ENCODE peak calls at places on chromosomes 4 and X, in five cellular contexts. N is endothelial cell, Q is AG04450, R is type B pancreatic cell, G is Calu3. T is an unnamed sample.
A peak's percentile ranks its signal among the peaks of the same experiment; 100 is the strongest.

GRCh38 chr4:186588503-186588902 is 33.1 kb upstream of the MTNR1A start:
- DNase-seq in N (no peak), Q (no peak), R (no peak), G (no peak), T (no peak)

GRCh38 chr4:14269824-14270223 is 642.3 kb upstream of the BOD1L1 start:
- DNase-seq in N (no peak), Q (no peak), R (no peak), G (no peak), T (no peak)

GRCh38 chrX:80430826-80431501 is 10.7 kb downstream of the TENT5D start:
- DNase-seq in N (no peak), Q (no peak), R (no peak), G (no peak), T (no peak)

GRCh38 chr4:140136509-140136908 is 17.5 kb downstream of the MAML3 start:
- DNase-seq in N (no peak), Q (no peak), R (no peak), G (peak; percentile 23), T (no peak)

GRCh38 chr4:88002786-88003185 is 4.6 kb upstream of the PKD2 start:
- DNase-seq in N (no peak), Q (no peak), R (no peak), G (no peak), T (no peak)

GRCh38 chr4:147596976-147597375 is 20.2 kb upstream of the TMEM184C start:
- DNase-seq in N (no peak), Q (peak; percentile 87), R (no peak), G (peak; percentile 67), T (no peak)

GRCh38 chr4:57080781-57081650 is 29.2 kb downstream of the IGFBP7 start:
- DNase-seq in N (peak; percentile 9), Q (peak; percentile 91), R (no peak), G (peak; percentile 26), T (no peak)

GRCh38 chr4:8910822-8911310 is 39.2 kb upstream of the HMX1 start:
- DNase-seq in N (no peak), Q (no peak), R (peak; percentile 61), G (no peak), T (no peak)

GRCh38 chr4:183838987-183839712 is 66.0 kb upstream of the STOX2 start:
- DNase-seq in N (peak; percentile 10), Q (no peak), R (no peak), G (no peak), T (no peak)

GRCh38 chr4:106208481-106209460 is 107.2 kb downstream of the TBCK start:
- DNase-seq in N (no peak), Q (no peak), R (no peak), G (no peak), T (no peak)

GRCh38 chr4:182808673-182809416 is 108.3 kb downstream of the DCTD start:
- DNase-seq in N (no peak), Q (no peak), R (no peak), G (no peak), T (no peak)

GRCh38 chr4:10100734-10101216 is 15.8 kb downstream of the WDR1 start:
- DNase-seq in N (no peak), Q (no peak), R (no peak), G (no peak), T (no peak)

GRCh38 chrX:107675823-107676555 is 47.7 kb downstream of the PRPS1 start:
- DNase-seq in N (no peak), Q (no peak), R (no peak), G (no peak), T (no peak)

GRCh38 chr4:65954416-65954815 is 284.1 kb upstream of the EPHA5 start:
- DNase-seq in N (no peak), Q (no peak), R (no peak), G (no peak), T (no peak)

GRCh38 chr4:160202802-160203201 is 1099.9 kb downstream of the RAPGEF2 start:
- DNase-seq in N (no peak), Q (no peak), R (no peak), G (no peak), T (no peak)

GRCh38 chr4:148061139-148061476 is 329.2 kb downstream of the ARHGAP10 start:
- DNase-seq in N (no peak), Q (no peak), R (no peak), G (no peak), T (no peak)

GRCh38 chrX:53714580-53715335 is 28.2 kb upstream of the HUWE1 start:
- DNase-seq in N (no peak), Q (no peak), R (no peak), G (peak; percentile 75), T (no peak)

GRCh38 chr4:182908124-182908523 is 9.1 kb downstream of the DCTD start:
- DNase-seq in N (no peak), Q (no peak), R (no peak), G (no peak), T (no peak)

GRCh38 chrX:149462849-149463248 is 42.3 kb downstream of the IDS start:
- DNase-seq in N (no peak), Q (no peak), R (no peak), G (no peak), T (no peak)

GRCh38 chrX:38275615-38276014 is 51.7 kb downstream of the RPGR start:
- DNase-seq in N (no peak), Q (peak; percentile 50), R (no peak), G (no peak), T (no peak)

GRCh38 chr4:76105652-76106051 is 31.1 kb downstream of the ART3 start:
- DNase-seq in N (no peak), Q (no peak), R (no peak), G (no peak), T (no peak)

GRCh38 chr4:113368056-113368455 is 318.6 kb downstream of the ANK2 start:
- DNase-seq in N (no peak), Q (peak; percentile 72), R (no peak), G (no peak), T (no peak)

GRCh38 chrX:7603387-7603786 is 239.6 kb upstream of the VCX start:
- DNase-seq in N (no peak), Q (no peak), R (no peak), G (no peak), T (no peak)

GRCh38 chr4:3310301-3311094 is 17.7 kb downstream of the RGS12 start:
- DNase-seq in N (no peak), Q (no peak), R (peak; percentile 66), G (no peak), T (peak; percentile 31)

GRCh38 chr4:158159718-158160094 is 13.1 kb downstream of the GASK1B start:
- DNase-seq in N (no peak), Q (no peak), R (no peak), G (no peak), T (no peak)

GRCh38 chr4:158157412-158157811 is 15.4 kb downstream of the GASK1B start:
- DNase-seq in N (no peak), Q (no peak), R (no peak), G (no peak), T (no peak)

GRCh38 chr4:158159054-158159717 is 13.6 kb downstream of the GASK1B start:
- DNase-seq in N (no peak), Q (no peak), R (no peak), G (no peak), T (no peak)

GRCh38 chr4:158161561-158162354 is 11.1 kb downstream of the GASK1B start:
- DNase-seq in N (no peak), Q (no peak), R (no peak), G (peak; percentile 6), T (no peak)

DNA sequence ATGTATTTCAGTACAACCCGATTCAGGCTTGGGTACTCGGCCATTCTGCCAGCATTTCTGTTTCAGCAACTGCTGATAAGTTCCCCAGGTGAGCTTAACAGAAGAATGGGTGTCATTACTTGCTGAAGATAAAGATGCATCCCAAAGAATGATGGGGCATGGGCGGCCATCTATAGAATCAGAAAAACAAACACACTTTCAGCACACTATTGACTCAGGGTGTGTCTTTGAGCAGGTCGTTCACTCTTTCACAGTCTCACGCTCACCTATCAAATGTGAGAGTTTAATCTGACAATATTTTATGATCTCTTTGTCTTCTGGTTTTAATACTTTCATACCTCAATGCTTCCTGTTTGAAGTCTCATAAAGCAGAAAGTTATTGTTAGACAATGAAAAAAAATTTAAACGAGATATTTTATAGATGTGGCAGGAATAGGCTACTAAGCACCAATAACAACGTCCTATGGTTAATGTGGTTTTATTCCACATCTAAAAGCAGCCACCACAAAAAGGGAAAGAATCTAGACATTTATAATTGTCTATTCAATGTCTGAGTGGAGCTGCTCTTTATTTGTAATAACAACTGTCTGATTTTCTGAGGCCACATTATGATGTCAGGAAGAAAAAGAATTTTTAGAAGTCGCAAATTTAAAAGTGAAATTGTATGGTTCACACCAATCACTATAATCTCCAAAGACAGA is 17.0 kb downstream of the GASK1B start:
- DNase-seq in N (no peak), Q (no peak), R (no peak), G (no peak), T (no peak)
- TF ChIP-seq CTCF in N (no peak), Q (no peak), R (no peak), G (no peak), T (no peak)

GRCh38 chr4:121421594-121421993 is 40.8 kb upstream of the QRFPR start:
- DNase-seq in N (no peak), Q (no peak), R (no peak), G (no peak), T (no peak)
- TF ChIP-seq CTCF in N (peak; percentile 46), Q (peak; percentile 5), R (peak; percentile 62), G (no peak), T (peak; percentile 19)

GRCh38 chr4:84750260-84750955 is 167.5 kb downstream of the CDS1 start:
- DNase-seq in N (no peak), Q (peak; percentile 7), R (no peak), G (peak; percentile 1), T (no peak)
- TF ChIP-seq CTCF in N (peak; percentile 88), Q (peak; percentile 64), R (peak; percentile 85), G (peak; percentile 22), T (peak; percentile 81)

DNA sequence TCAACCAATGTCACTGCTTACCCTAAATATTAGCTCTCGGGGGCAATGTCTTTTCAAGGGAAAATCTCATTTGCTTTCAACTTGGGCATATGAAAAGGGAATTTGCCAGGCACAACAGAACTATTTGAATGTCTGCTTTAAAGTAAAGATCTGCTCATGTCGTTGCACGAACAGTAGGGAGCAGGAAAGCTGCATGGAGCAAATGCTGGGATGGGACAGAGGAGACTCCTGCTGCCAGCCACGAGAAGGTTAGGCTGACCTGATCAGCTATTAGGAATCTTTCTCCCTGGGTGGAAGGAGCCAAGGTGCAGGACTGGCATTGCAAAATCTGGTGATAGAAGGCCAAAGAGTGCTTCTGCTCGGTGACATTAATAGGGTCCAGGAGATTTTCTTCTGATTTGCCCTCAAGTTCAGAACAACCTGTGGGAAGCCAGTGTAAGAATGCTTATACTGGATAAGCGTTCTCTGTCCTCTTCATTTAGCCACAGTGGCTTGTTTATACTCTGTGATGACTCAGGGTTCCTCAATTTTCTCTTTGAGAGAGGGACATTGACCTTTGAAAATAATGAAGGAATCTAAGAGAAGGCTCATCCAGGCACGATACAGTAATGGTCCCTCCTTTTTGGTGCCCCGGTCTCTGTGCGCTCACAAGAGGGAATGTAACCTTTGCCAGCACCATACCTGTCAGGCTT is 22.9 kb downstream of the FHL1 start:
- DNase-seq in N (no peak), Q (no peak), R (no peak), G (no peak), T (no peak)
- TF ChIP-seq CTCF in N (no peak), Q (peak; percentile 27), R (no peak), G (no peak), T (no peak)

DNA sequence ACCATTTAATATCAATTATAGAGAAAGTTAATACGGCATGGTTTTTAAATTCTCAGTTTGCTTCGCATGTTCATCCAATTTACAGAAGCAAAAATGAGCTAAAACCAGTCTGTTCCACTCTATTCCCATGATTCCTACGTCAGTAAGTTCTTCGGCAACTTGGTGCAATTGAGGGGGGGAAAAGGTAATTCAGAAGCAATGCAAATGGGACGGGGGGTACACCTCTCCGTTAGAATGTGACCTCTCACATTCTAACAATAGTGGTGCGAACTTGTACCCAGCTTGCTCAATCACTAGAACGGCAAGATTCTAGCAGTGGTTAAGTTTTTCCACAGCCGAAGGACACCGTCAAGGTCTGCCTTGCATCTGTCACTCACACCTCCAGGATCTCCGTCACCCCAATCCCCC is 711 bp downstream of the PLA2G12A start:
- DNase-seq in N (no peak), Q (no peak), R (no peak), G (no peak), T (no peak)
- TF ChIP-seq CTCF in N (no peak), Q (no peak), R (no peak), G (no peak), T (no peak)

T was measured in mesothelial cell of epicardium.